ENCODE peak calls at places on chromosome 6, in five cellular contexts. X is NCI-H1105 treated with DMSO at 0.1 percent for 48 hours, R is NCI-H1694 treated with DMSO at 0.1 percent for 48 hours, J is T-helper 17 cell, H is SK-MEL-5. O is an unnamed sample.

GRCh38 chr6:111763381-111763780 is 109.9 kb downstream of the FYN start:
- DNase-seq in J (no peak), H (no peak), X (no peak), R (no peak), O (peak; percentile 80)

GRCh38 chr6:81204741-81205140 is 547.7 kb downstream of the TENT5A start:
- DNase-seq in X (peak; percentile 62), R (no peak), H (peak; percentile 32), J (no peak), O (no peak)

GRCh38 chr6:116370717-116371383 is at the start of gene DSE:
- DNase-seq in R (no peak), X (peak; percentile 35), H (no peak), J (peak; percentile 74), O (peak; percentile 86)

GRCh38 chr6:43095939-43096338 is 19.8 kb downstream of the PTK7 start:
- DNase-seq in R (no peak), J (no peak), X (no peak), H (no peak), O (no peak)

GRCh38 chr6:157823523-157824370 is 701 bp downstream of the SNX9 start:
- DNase-seq in R (peak; percentile 24), H (peak; percentile 49), X (peak; percentile 44), J (peak; percentile 32), O (peak; percentile 88)

GRCh38 chr6:155183095-155183494 is 80.7 kb upstream of the CLDN20 start:
- DNase-seq in J (no peak), R (no peak), H (no peak), X (no peak), O (no peak)

GRCh38 chr6:111353914-111354464 is 129.0 kb downstream of the REV3L start:
- DNase-seq in H (no peak), J (no peak), X (no peak), R (no peak), O (peak; percentile 36)

GRCh38 chr6:112439010-112439409 is 91.9 kb downstream of the RFPL4B start:
- DNase-seq in J (no peak), H (no peak), X (no peak), R (no peak), O (no peak)

GRCh38 chr6:138188278-138188923 is 26.7 kb downstream of the ARFGEF3 start:
- DNase-seq in X (peak; percentile 85), H (peak; percentile 77), R (no peak), J (no peak), O (no peak)

GRCh38 chr6:142225115-142225514 is 76.7 kb upstream of the ADGRG6 start:
- DNase-seq in X (no peak), R (no peak), J (no peak), H (no peak), O (no peak)

GRCh38 chr6:22828179-22829062 is 259.1 kb downstream of the HDGFL1 start:
- DNase-seq in X (peak; percentile 33), R (no peak), H (peak; percentile 93), J (no peak), O (peak; percentile 97)

O was measured in IMR-90.